ENCODE peak calls at places on chromosome 15, in eight cellular contexts. M, W, E, I, C, A, F and L are unnamed samples. For H3K4me1, the result is how much of the 10 kb centered on the place peaks cover.

GRCh38 chr15:42111924-42112323 is 17.6 kb upstream of the PLA2G4D start:
- DNase-seq in M (no peak), W (no peak), E (no peak), I (no peak), C (no peak), A (peak), F (no peak), L (no peak)

GRCh38 chr15:55290361-55291057 is 896 bp upstream of the RAB27A start:
- DNase-seq in M (peak), W (peak), E (peak), I (peak), C (peak), A (peak), F (peak), L (peak)

GRCh38 chr15:95840004-95840403 is 490.5 kb upstream of the NR2F2 start:
- DNase-seq in M (no peak), W (peak), E (no peak), I (no peak), C (peak), A (no peak), F (no peak), L (no peak)

GRCh38 chr15:25072857-25073476 is 118.2 kb downstream of the SNRPN start:
- DNase-seq in M (no peak), W (no peak), E (no peak), I (no peak), C (no peak), A (no peak), F (no peak), L (no peak)

GRCh38 chr15:85947936-85948335 is 131.7 kb upstream of the AGBL1 start:
- DNase-seq in M (no peak), W (no peak), E (no peak), I (no peak), C (no peak), A (no peak), F (no peak), L (no peak)

GRCh38 chr15:100663066-100663465 is 60.7 kb downstream of the ASB7 start:
- DNase-seq in M (no peak), W (no peak), E (no peak), I (peak), C (no peak), A (no peak), F (no peak), L (no peak)

GRCh38 chr15:39312984-39313383 is 267.9 kb upstream of the THBS1 start:
- DNase-seq in M (no peak), W (no peak), E (no peak), I (no peak), C (peak), A (peak), F (no peak), L (no peak)

GRCh38 chr15:42102646-42103235 is 8.4 kb upstream of the PLA2G4D start:
- DNase-seq in M (no peak), W (no peak), E (no peak), I (no peak), C (no peak), A (peak), F (no peak), L (no peak)

GRCh38 chr15:86833595-86833994 is 753.9 kb downstream of the AGBL1 start:
- DNase-seq in M (no peak), W (no peak), E (no peak), I (no peak), C (no peak), A (no peak), F (no peak), L (no peak)

GRCh38 chr15:89003865-89004725 is 84.2 kb upstream of the ABHD2 start:
- DNase-seq in M (peak), W (peak), E (no peak), I (peak), C (peak), A (peak), F (no peak), L (no peak)

DNA sequence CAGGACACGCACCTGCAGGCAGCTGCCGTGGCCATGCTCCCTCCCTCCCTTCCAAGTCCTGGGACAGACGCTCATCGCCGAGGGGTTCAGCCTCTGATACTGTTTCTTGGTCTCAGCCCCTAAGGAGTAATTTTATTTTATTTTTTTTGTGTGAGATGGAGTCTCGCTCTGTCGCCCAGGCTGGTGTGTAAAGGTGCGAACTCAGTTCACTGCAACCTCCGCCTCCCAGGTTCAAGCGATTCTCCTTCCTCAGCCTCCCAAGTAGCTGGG is 53.7 kb downstream of the ADAMTS7 start:
- DNase-seq in M (no peak), W (no peak), E (no peak), I (no peak), C (no peak), A (no peak), F (no peak), L (no peak)
- H3K4me1 ChIP-seq in M (under half), W (under half), E (half or more), I (under half), C (under half), A (under half), F (under half), L (under half)

DNA sequence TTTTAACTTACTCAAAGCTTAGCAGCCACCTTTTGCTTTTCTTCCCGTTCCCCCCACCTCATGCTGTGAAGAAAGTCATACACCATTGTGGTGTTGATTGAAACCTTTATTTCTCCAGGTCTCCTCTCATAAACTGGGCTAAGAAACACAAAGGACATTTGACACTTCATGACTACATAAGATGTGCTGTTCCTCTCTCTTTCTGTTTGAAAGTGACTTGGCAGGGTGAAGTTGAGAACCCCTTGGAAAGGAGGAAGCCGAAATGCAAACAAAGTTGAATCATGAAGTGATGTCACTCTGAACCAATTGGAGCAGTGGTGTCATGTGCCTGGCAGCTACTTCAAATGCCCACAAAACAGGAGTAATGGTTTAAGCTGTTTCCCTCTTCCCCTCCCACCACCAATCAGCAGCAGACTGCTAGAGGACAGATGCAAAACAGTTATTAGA is 174.7 kb downstream of the IGF1R start:
- DNase-seq in M (no peak), W (no peak), E (no peak), I (no peak), C (no peak), A (no peak), F (no peak), L (no peak)
- H3K4me3 ChIP-seq in M (no peak), W (no peak), E (no peak), I (no peak), C (no peak), A (no peak), F (no peak), L (no peak)

GRCh38 chr15:31349233-31350141 is 22.9 kb downstream of the KLF13 start:
- DNase-seq in M (no peak), W (peak), E (no peak), I (no peak), C (no peak), A (no peak), F (no peak), L (peak)
- H3K4me1 ChIP-seq in M (half or more), W (half or more), E (half or more), I (under half), C (under half), A (under half), F (under half), L (half or more)

GRCh38 chr15:83206387-83206970 is 1.1 kb downstream of the HDGFL3 start:
- DNase-seq in M (no peak), W (no peak), E (no peak), I (peak), C (no peak), A (peak), F (no peak), L (no peak)
- H3K4me3 ChIP-seq in M (no peak), W (peak), E (peak), I (peak), C (peak), A (peak), F (peak), L (no peak)

GRCh38 chr15:63818628-63819027 is 15.1 kb downstream of the HERC1 start:
- DNase-seq in M (no peak), W (no peak), E (no peak), I (no peak), C (no peak), A (no peak), F (no peak), L (no peak)

GRCh38 chr15:63819645-63820044 is 14.1 kb downstream of the HERC1 start:
- DNase-seq in M (no peak), W (no peak), E (no peak), I (no peak), C (no peak), A (no peak), F (no peak), L (no peak)

GRCh38 chr15:63815211-63815610 is 18.5 kb downstream of the HERC1 start:
- DNase-seq in M (no peak), W (no peak), E (no peak), I (no peak), C (no peak), A (no peak), F (no peak), L (no peak)

GRCh38 chr15:63818191-63818590 is 15.6 kb downstream of the HERC1 start:
- DNase-seq in M (peak), W (no peak), E (no peak), I (no peak), C (no peak), A (peak), F (no peak), L (no peak)

DNA sequence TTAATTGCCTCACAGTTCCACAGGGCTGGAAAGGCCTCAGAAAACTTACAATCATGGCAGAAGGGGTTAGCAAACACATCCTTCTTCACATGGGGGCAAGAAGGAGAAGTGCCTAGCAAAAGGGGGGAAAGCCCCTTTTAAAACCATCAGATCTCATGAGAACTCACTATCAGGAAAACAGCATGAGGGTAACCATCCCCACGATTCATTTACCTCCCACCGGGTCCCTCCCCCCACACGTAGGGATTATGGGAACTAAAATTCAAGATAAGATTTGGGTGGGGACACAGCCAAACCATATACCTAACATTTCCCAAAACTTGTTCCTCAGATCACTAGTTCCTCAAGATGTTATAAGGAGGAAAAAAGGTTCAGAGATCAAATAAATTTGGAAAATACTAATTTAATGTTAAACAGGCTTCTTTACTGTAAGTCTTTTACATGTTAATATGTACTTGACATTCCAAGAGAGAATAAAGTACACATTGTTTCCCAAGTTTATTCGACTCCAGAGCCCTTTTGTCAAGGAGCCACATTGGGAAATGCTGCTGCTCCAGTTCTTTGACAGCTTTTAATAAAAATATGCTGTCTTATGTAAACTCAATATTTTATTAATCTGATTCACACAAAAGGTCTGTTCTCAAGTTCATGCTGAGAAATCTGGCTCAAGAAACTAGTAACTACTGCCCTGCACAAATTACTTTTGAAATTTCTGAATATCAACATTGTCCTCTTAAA is 17.8 kb downstream of the HERC1 start:
- DNase-seq in M (no peak), W (no peak), E (no peak), I (no peak), C (peak), A (no peak), F (no peak), L (no peak)
- H3K4me1 ChIP-seq in M (under half), W (half or more), E (half or more), I (under half), C (under half), A (under half), F (under half), L (half or more)

GRCh38 chr15:90902996-90903732 is at the start of gene MAN2A2:
- DNase-seq in M (peak), W (peak), E (peak), I (peak), C (peak), A (peak), F (peak), L (peak)

GRCh38 chr15:90905306-90906180 is 2.4 kb downstream of the MAN2A2 start:
- DNase-seq in M (no peak), W (peak), E (peak), I (no peak), C (no peak), A (no peak), F (no peak), L (no peak)

GRCh38 chr15:90904746-90905145 is 1.6 kb downstream of the MAN2A2 start:
- DNase-seq in M (no peak), W (peak), E (no peak), I (no peak), C (no peak), A (no peak), F (no peak), L (no peak)

GRCh38 chr15:90902656-90902995 is 476 bp upstream of the MAN2A2 start:
- DNase-seq in M (no peak), W (no peak), E (no peak), I (no peak), C (no peak), A (no peak), F (no peak), L (no peak)

DNA sequence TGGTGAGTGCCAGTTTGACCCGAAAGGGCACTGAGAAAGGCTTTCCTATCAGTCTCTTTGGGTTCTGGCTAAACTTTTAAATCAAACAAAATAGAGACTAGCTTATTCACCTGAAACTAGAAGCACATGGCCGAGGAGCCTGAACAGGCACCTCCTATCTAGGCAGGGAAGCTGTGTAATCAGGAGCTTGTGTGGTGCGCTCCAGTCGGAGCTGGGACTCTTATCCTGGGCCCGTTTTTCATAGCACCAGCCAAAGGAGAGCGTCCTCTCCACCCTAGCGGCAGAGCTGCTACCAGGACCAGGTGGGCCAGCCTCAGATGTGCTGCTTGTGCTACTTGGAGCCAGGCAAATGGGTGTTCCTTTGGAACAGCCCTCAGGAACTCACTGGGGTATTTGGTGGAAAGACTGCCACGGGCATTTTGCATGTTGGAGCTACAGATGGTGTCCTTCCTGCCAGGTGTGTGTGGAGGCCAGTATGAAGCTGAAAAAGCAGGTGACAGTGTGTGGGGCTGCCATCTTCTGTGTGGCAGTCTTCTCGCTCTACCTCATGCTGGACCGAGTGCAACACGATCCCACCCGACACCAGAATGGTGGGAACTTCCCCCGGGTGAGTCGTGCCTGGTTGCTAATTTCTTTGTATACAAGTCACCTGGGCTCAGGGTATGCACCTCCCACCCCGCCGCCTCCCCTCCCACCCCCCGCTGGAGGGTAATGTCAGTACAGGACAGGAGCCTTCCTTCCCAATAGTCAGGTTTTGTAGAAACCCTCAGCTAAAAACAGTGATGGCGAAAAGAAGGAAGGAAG is 833 bp downstream of the MAN2A2 start:
- DNase-seq in M (no peak), W (peak), E (peak), I (peak), C (no peak), A (peak), F (no peak), L (no peak)
- H3K4me3 ChIP-seq in M (peak), W (peak), E (peak), I (peak), C (peak), A (peak), F (peak), L (peak)

GRCh38 chr15:68796576-68796975 is 24.1 kb downstream of the ANP32A start:
- DNase-seq in M (no peak), W (no peak), E (no peak), I (no peak), C (no peak), A (no peak), F (no peak), L (no peak)
- H3K4me1 ChIP-seq in M (half or more), W (half or more), E (half or more), I (under half), C (under half), A (under half), F (under half), L (half or more)